ENCODE peak calls at places on chromosomes 6 and 20, in eight cellular contexts. Y is gastrocnemius medialis, P is mucosa of descending colon, O is H9, N is cardiac muscle cell, V is HCT116, M is PC-9, W is astrocyte. G is an unnamed sample. For H3K4me1, the result is how much of the 10 kb centered on the place peaks cover.

GRCh38 chr20:1209447-1210387 is 6.5 kb downstream of the C20orf202 start:
- DNase-seq in Y (no peak), N (no peak), W (no peak), P (no peak), M (no peak), O (no peak), V (peak), G (no peak)

GRCh38 chr20:63081831-63082230 is 75.1 kb upstream of the BHLHE23 start:
- DNase-seq in Y (no peak), V (no peak), O (no peak), W (no peak), M (no peak), P (no peak), N (no peak), G (no peak)

GRCh38 chr6:141097471-141097870 is 1035.3 kb upstream of the GJE1 start:
- DNase-seq in Y (no peak), P (no peak), W (no peak), N (no peak), V (no peak), O (no peak), M (no peak), G (no peak)

GRCh38 chr6:7615611-7616383 is 25.8 kb downstream of the SNRNP48 start:
- DNase-seq in O (peak), M (peak), N (peak), W (peak), P (no peak), Y (no peak), V (peak), G (no peak)

GRCh38 chr20:6828794-6829423 is 61.4 kb downstream of the BMP2 start:
- DNase-seq in N (peak), P (no peak), V (peak), W (peak), M (no peak), Y (peak), O (peak), G (peak)

GRCh38 chr6:168093071-168093505 is 14.1 kb upstream of the FRMD1 start:
- DNase-seq in V (no peak), O (no peak), M (no peak), Y (no peak), W (no peak), N (no peak), P (peak), G (no peak)

GRCh38 chr20:23205221-23205620 is 119.1 kb upstream of the CD93 start:
- DNase-seq in P (no peak), O (peak), W (no peak), N (no peak), V (no peak), M (no peak), Y (no peak), G (no peak)

GRCh38 chr20:46435146-46435545 is 28.7 kb upstream of the ELMO2 start:
- DNase-seq in Y (no peak), M (no peak), P (no peak), O (no peak), W (no peak), N (no peak), V (no peak), G (no peak)

GRCh38 chr6:33392168-33392947 is 735 bp downstream of the KIFC1 start:
- DNase-seq in Y (no peak), O (no peak), P (no peak), W (peak), V (no peak), N (no peak), M (no peak), G (no peak)

GRCh38 chr20:910840-911770 is 5.0 kb downstream of the ANGPT4 start:
- DNase-seq in N (no peak), Y (peak), V (no peak), M (no peak), O (no peak), W (no peak), P (no peak), G (no peak)

GRCh38 chr6:13113956-13114593 is 214.3 kb downstream of the TBC1D7 start:
- DNase-seq in Y (no peak), O (no peak), M (no peak), W (no peak), V (no peak), N (no peak), P (no peak), G (no peak)

GRCh38 chr20:47950557-47951283 is 165.4 kb upstream of the SULF2 start:
- DNase-seq in O (no peak), N (no peak), P (no peak), M (peak), V (no peak), W (peak), Y (no peak), G (no peak)

GRCh38 chr6:157221049-157221816 is 102.1 kb downstream of the TMEM242 start:
- DNase-seq in Y (peak), W (peak), V (peak), P (peak), O (peak), M (peak), N (peak), G (no peak)

GRCh38 chr6:3176562-3177355 is 19.4 kb upstream of the TUBB2A start:
- DNase-seq in V (peak), W (peak), N (no peak), Y (peak), M (peak), O (no peak), P (no peak), G (no peak)

GRCh38 chr20:22438926-22439325 is 145.4 kb downstream of the FOXA2 start:
- DNase-seq in N (no peak), O (no peak), W (no peak), Y (no peak), P (no peak), V (peak), M (no peak), G (no peak)

GRCh38 chr20:63309261-63310071 is 16.5 kb downstream of the COL20A1 start:
- DNase-seq in V (no peak), M (no peak), O (peak), W (no peak), Y (no peak), P (no peak), N (peak), G (no peak)

DNA sequence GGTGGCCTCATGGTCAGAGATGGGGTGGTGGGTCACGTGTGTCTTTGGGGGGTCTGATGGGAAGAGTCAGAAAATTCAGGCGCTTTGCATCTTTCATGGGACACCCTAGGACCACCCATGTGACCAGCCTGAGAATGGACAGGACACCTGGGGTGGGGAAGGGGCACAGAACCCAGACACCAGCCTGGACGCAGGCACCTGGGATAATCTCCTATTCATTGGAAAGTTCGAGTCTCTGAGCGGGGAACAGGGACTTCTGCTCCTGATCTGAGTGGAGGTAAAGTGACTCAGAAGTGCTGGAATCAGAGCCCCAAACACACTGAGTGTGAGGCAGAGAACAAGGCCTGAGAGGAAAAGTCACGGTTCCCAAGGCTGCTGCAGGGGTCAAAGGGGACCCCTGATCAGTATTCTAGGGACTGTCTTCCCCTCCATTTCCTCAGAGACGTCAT is 1.4 kb downstream of the HLA-B start:
- DNase-seq in N (no peak), O (no peak), P (no peak), M (no peak), V (no peak), W (no peak), Y (no peak), G (no peak)
- TF ChIP-seq CTCF in N (no peak), O (no peak), P (no peak), M (no peak), V (no peak), W (no peak), Y (no peak), G (no peak)

DNA sequence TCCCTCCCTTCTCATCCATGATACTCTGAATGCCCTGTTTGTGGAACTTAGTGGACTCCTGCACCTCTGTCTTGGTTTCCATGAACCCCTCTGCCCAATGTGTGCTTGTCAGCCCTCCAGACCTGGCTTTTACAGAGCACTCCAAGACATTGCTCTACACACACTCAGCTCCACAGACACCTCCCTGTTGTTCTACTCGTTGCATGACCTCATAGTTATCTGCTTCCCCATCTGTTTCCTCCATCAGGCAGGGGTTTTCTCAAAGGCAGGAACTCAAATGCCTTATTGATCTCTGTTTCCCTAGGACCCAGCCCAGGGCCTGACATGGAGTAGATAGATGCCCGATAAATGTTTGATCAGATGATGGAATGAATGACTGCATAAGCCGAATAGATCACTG is 13.3 kb downstream of the PLCG1 start:
- DNase-seq in P (no peak), V (no peak), M (no peak), W (no peak), N (no peak), O (no peak), Y (no peak), G (no peak)
- H3K4me1 ChIP-seq in P (under half), V (under half), M (under half), W (under half), N (under half), O (under half), Y (half or more), G (half or more)

DNA sequence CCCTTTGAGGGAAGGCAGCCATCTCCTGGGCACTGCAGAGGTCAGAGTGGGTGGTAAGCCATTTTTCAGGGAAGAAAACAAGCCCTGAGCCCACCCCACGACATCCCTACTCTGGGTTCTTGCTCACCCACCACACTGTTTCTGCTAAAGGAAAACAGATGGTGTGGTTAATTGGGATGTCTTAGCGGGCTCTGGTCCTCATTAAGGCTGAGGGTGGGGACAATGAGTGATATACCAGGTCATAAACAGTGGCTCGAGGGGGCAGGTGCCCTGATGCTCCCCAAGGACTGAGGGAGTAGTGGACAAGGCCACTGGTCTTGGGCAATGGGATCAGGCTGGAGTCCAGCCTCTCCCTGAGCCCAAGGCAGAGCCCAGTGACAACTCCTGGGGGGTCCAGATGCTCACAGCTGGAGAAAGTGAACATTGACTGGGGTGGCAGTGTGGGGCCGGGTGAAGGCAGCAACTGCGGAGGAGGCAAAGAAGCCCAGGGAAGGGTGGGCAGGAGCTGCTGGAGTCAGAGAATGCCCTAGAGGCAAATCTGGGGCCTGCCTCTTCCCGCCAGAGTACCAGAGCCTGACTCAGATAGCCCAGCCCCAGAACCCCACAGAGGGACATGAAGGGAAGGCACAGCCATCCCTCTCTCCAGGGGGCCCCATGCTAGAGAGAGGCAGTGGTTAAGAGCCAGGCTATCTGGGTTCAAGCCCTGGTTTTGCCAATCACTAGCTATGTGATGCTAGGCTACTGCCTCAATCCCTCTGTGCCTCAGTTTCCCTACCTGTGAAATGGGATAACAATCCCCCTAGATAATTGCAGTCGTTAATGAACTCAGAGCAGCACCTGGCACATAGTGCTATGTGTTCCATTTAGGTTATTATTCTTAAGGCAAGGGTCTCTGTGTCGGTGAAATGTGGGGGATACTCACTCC is 72.4 kb downstream of the MRPL14 start:
- DNase-seq in N (no peak), W (peak), Y (no peak), O (no peak), V (no peak), M (no peak), P (peak), G (no peak)
- TF ChIP-seq CTCF in N (no peak), W (no peak), Y (no peak), O (no peak), V (no peak), M (no peak), P (no peak), G (no peak)

DNA sequence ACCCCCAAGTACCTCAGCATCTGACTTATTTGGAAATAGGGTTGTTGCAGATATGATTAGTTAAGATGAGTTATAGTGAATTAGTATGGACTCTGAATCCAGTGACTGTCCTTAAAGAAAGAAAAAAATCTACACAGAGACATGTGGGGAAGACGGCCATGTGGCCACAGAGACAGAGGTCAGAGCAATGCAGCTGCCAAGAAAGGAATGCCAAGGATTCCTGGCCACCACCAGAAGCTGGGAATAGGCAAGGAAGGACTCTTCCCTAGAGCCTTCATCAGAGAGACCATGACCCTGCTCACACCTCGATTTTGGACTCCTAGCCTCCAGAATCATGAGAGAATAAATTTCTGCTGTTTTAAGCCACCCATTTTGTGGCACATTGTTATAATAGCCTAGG is 81.8 kb downstream of the FYN start:
- DNase-seq in V (no peak), W (peak), M (peak), P (no peak), O (no peak), Y (no peak), N (no peak), G (no peak)
- H3K4me1 ChIP-seq in V (under half), W (under half), M (under half), P (under half), O (under half), Y (under half), N (under half), G (under half)

DNA sequence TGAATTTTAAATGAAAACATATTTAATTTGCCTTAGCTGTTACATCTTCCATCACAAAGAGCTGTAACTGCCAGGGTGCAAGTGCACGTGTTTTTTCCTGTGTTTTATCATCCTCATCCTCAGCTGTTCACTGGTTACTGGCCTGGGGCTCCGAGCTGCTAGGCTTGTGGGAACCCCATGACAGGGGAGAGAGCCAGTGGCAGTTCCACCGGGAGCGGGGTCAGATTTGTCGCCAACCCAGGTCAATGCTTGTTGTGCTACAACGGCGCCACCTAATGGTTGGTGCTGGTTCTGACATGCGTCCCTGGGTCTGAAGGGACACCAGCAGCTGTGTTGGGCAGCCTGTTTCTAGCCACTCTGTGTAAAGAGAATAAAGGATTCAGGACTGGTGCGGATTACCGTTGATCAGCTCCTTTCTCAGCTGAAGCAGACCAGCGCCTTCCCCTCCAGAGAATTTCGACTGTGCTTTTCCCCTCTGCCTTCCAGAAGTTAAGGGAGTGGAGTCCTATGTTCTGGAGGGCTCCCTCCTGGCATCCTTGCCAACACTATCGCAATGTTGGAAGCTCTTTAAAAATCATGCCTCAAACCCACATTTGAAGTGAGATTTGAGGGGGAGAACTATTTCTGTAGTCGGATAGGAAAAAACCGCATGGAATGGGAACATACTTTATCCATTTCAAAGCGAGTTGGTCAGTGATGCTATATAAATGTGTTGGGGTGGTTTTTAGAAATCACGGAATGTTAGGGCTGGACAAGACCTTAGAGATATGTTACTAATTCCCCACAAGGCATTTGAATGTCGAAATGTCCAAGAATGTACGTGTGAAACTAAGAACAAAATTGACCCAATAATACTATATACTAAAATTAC is 32.1 kb downstream of the SUMO4 start:
- DNase-seq in P (peak), V (peak), W (peak), N (peak), Y (peak), M (peak), O (peak), G (peak)
- TF ChIP-seq CTCF in P (peak), V (peak), W (peak), N (peak), Y (peak), M (peak), O (peak), G (peak)

GRCh38 chr6:32194388-32194787 is 1.9 kb upstream of the GPSM3 start:
- DNase-seq in Y (no peak), W (no peak), N (no peak), M (no peak), O (no peak), P (no peak), V (no peak), G (no peak)
- H3K4me1 ChIP-seq in Y (under half), W (under half), N (under half), M (under half), O (under half), P (under half), V (under half), G (under half)

DNA sequence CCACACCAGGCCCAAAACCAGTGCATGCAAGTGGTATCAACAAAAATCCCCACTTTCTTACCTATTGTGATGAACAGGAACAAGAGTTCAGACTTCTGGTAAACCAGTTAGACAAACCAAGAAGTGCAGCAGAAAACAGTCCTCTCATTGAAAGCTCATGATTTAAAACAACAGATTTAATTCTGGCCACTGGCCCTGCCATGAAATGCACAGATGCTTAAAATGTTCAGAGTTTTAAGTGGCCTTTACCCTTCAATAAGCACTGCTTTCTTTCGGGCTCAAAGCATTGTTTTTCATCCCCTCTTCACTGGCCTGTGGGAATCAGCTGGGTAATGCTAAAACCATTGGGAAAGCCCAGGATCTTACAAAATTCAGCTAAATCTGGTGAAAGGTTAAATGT is 102.4 kb upstream of the ISM1 start:
- DNase-seq in P (no peak), M (no peak), W (no peak), O (no peak), N (no peak), Y (no peak), V (no peak), G (no peak)
- TF ChIP-seq CTCF in P (no peak), M (no peak), W (no peak), O (no peak), N (no peak), Y (no peak), V (no peak), G (no peak)